ENCODE peak calls at places on chromosomes 13 and 19, in ten cellular contexts. E is prostate gland, Q is tibial nerve, U is Peyer's patch, W is HepG2, M is ovary, H is IMR-90, T is breast epithelium, J is sigmoid colon, Y is uterus. X is an unnamed sample.

GRCh38 chr13:26502826-26503225 is 54.7 kb upstream of the WASF3 start:
- DNase-seq in E (no peak), Q (peak; percentile 30), U (no peak), W (no peak), M (no peak), H (peak; percentile 96), T (no peak), J (peak; percentile 80), Y (no peak), X (no peak)

GRCh38 chr13:25632166-25632888 is 260.6 kb downstream of the ATP8A2 start:
- DNase-seq in E (no peak), Q (no peak), U (no peak), W (no peak), M (no peak), H (no peak), T (no peak), J (no peak), Y (no peak), X (no peak)

GRCh38 chr13:31200636-31200970 is 828 bp downstream of the B3GLCT start:
- DNase-seq in E (peak; percentile 35), Q (no peak), U (peak; percentile 72), W (peak; percentile 24), M (no peak), H (no peak), T (no peak), J (peak; percentile 72), Y (peak; percentile 55), X (peak; percentile 69)

GRCh38 chr19:2449019-2449418 is 7.7 kb downstream of the LMNB2 start:
- DNase-seq in E (no peak), Q (no peak), U (no peak), W (no peak), M (no peak), H (no peak), T (no peak), J (no peak), Y (no peak), X (no peak)

GRCh38 chr13:37534181-37534580 is 64.4 kb downstream of the POSTN start:
- DNase-seq in E (no peak), Q (no peak), U (no peak), W (no peak), M (no peak), H (peak; percentile 95), T (no peak), J (no peak), Y (no peak), X (no peak)

GRCh38 chr19:7942981-7943443 is 454 bp downstream of the TIMM44 start:
- DNase-seq in E (no peak), Q (no peak), U (no peak), W (peak; percentile 25), M (no peak), H (no peak), T (no peak), J (no peak), Y (no peak), X (no peak)

GRCh38 chr19:55638864-55639359 is 1.9 kb upstream of the ZNF580 start:
- DNase-seq in E (no peak), Q (no peak), U (no peak), W (peak; percentile 66), M (no peak), H (peak; percentile 21), T (no peak), J (no peak), Y (no peak), X (peak; percentile 70)

GRCh38 chr19:57317503-57317902 is 2.8 kb upstream of the ZNF543 start:
- DNase-seq in E (no peak), Q (no peak), U (no peak), W (no peak), M (no peak), H (no peak), T (no peak), J (no peak), Y (no peak), X (no peak)

GRCh38 chr13:100129605-100130004 is 40.7 kb downstream of the PCCA start:
- DNase-seq in E (no peak), Q (peak; percentile 7), U (no peak), W (no peak), M (no peak), H (no peak), T (no peak), J (no peak), Y (no peak), X (peak; percentile 78)

GRCh38 chr13:40897058-40897457 is 107.6 kb downstream of the SLC25A15 start:
- DNase-seq in E (no peak), Q (no peak), U (no peak), W (no peak), M (no peak), H (no peak), T (no peak), J (no peak), Y (no peak), X (no peak)

GRCh38 chr19:43474986-43475705 is 9.7 kb upstream of the LYPD3 start:
- DNase-seq in E (peak; percentile 92), Q (peak; percentile 94), U (peak; percentile 97), W (no peak), M (peak; percentile 98), H (peak; percentile 97), T (peak; percentile 90), J (peak; percentile 98), Y (peak; percentile 96), X (peak; percentile 74)

GRCh38 chr19:50315773-50316448 is 13.3 kb downstream of the KCNC3 start:
- DNase-seq in E (no peak), Q (no peak), U (no peak), W (no peak), M (no peak), H (no peak), T (no peak), J (no peak), Y (no peak), X (peak; percentile 46)

GRCh38 chr13:113184568-113185440 is 23.7 kb downstream of the PCID2 start:
- DNase-seq in E (no peak), Q (no peak), U (no peak), W (no peak), M (no peak), H (no peak), T (no peak), J (no peak), Y (no peak), X (no peak)

GRCh38 chr13:113183450-113184129 is 24.9 kb downstream of the PCID2 start:
- DNase-seq in E (no peak), Q (no peak), U (no peak), W (peak; percentile 85), M (no peak), H (no peak), T (no peak), J (no peak), Y (no peak), X (no peak)

GRCh38 chr13:113186061-113186900 is 22.2 kb downstream of the PCID2 start:
- DNase-seq in E (no peak), Q (no peak), U (no peak), W (no peak), M (no peak), H (no peak), T (no peak), J (no peak), Y (no peak), X (no peak)

GRCh38 chr13:113187905-113188595 is 20.4 kb downstream of the PCID2 start:
- DNase-seq in E (no peak), Q (no peak), U (no peak), W (no peak), M (no peak), H (peak; percentile 33), T (no peak), J (no peak), Y (no peak), X (no peak)

GRCh38 chr13:113187263-113187669 is 21.2 kb downstream of the PCID2 start:
- DNase-seq in E (no peak), Q (peak; percentile 72), U (peak; percentile 83), W (peak; percentile 83), M (peak; percentile 53), H (peak; percentile 100), T (no peak), J (peak; percentile 87), Y (peak; percentile 61), X (peak; percentile 63)
- TF ChIP-seq POLR2A in E (no peak), Q (no peak), U (no peak), W (no peak), M (no peak), H (peak; percentile 62), T (no peak), J (no peak), Y (no peak), X (no peak)

GRCh38 chr13:45909089-45909488 is 57.5 kb upstream of the SIAH3 start:
- DNase-seq in E (no peak), Q (no peak), U (no peak), W (no peak), M (no peak), H (no peak), T (no peak), J (no peak), Y (no peak), X (no peak)
- TF ChIP-seq CTCF in E (no peak), Q (no peak), U (no peak), W (no peak), M (no peak), H (no peak), T (no peak), J (no peak), Y (no peak), X (no peak)

GRCh38 chr19:11380653-11381534 is 3.2 kb downstream of the EPOR start:
- DNase-seq in E (peak; percentile 96), Q (peak; percentile 95), U (peak; percentile 98), W (peak; percentile 98), M (peak; percentile 97), H (peak; percentile 93), T (peak; percentile 97), J (peak; percentile 98), Y (peak; percentile 97), X (peak; percentile 97)
- TF ChIP-seq POLR2A in E (peak; percentile 87), Q (peak; percentile 58), U (peak; percentile 77), W (peak; percentile 63), M (peak; percentile 80), H (peak; percentile 91), T (peak; percentile 54), J (no peak), Y (peak; percentile 76), X (peak; percentile 40)

GRCh38 chr19:45883586-45883880 is 2.4 kb downstream of the IRF2BP1 start:
- DNase-seq in E (no peak), Q (no peak), U (no peak), W (no peak), M (no peak), H (no peak), T (no peak), J (no peak), Y (no peak), X (no peak)
- TF ChIP-seq CTCF in E (no peak), Q (no peak), U (no peak), W (no peak), M (no peak), H (no peak), T (no peak), J (no peak), Y (no peak), X (no peak)

GRCh38 chr19:5718579-5719273 is 1.2 kb downstream of the LONP1 start:
- DNase-seq in E (no peak), Q (no peak), U (no peak), W (peak; percentile 27), M (no peak), H (peak; percentile 91), T (no peak), J (no peak), Y (no peak), X (peak; percentile 77)
- TF ChIP-seq POLR2A in E (no peak), Q (no peak), U (no peak), W (peak; percentile 51), M (no peak), H (peak; percentile 96), T (no peak), J (no peak), Y (no peak), X (peak; percentile 36)